ENCODE peak calls at places on chromosomes 13 and 19, in ten cellular contexts. L is small intestine; P is colonic mucosa; T is effector memory CD4-positive, alpha-beta T cell; N is transverse colon; X is HCT116; O is adrenal gland; C is left lung; I is CD8-positive, alpha-beta memory T cell; G is tibial nerve. R is an unnamed sample.

GRCh38 chr13:97454699-97455098 is 20.7 kb downstream of the RAP2A start:
- DNase-seq in L (no peak), P (no peak), T (no peak), N (no peak), X (no peak), O (no peak), C (no peak), I (no peak), G (no peak), R (no peak)

GRCh38 chr19:50890422-50891252 is 17.4 kb downstream of the KLK2 start:
- DNase-seq in L (no peak), P (no peak), T (no peak), N (no peak), X (no peak), O (no peak), C (no peak), I (no peak), G (no peak), R (no peak)

GRCh38 chr13:52348983-52349780 is 56.8 kb downstream of the THSD1 start:
- DNase-seq in L (peak; percentile 40), P (peak; percentile 22), T (no peak), N (no peak), X (peak; percentile 73), O (no peak), C (no peak), I (no peak), G (no peak), R (no peak)

GRCh38 chr19:31883299-31883990 is 462.0 kb upstream of the ZNF507 start:
- DNase-seq in L (no peak), P (no peak), T (no peak), N (no peak), X (no peak), O (no peak), C (no peak), I (no peak), G (no peak), R (peak; percentile 89)

GRCh38 chr19:42423462-42424344 is 3.5 kb downstream of the LIPE start:
- DNase-seq in L (peak; percentile 93), P (peak; percentile 94), T (peak; percentile 87), N (peak; percentile 92), X (peak; percentile 84), O (peak; percentile 95), C (peak; percentile 87), I (peak; percentile 86), G (peak; percentile 48), R (peak; percentile 96)

GRCh38 chr13:107721436-107721835 is 493.9 kb downstream of the LIG4 start:
- DNase-seq in L (no peak), P (no peak), T (no peak), N (no peak), X (no peak), O (no peak), C (no peak), I (no peak), G (no peak), R (no peak)

GRCh38 chr19:11448410-11448809 is 13.0 kb downstream of the PRKCSH start:
- DNase-seq in L (no peak), P (no peak), T (no peak), N (no peak), X (no peak), O (no peak), C (no peak), I (no peak), G (no peak), R (no peak)

GRCh38 chr13:61406275-61406674 is 9.4 kb downstream of the PCDH20 start:
- DNase-seq in L (no peak), P (no peak), T (no peak), N (no peak), X (no peak), O (no peak), C (no peak), I (no peak), G (no peak), R (no peak)

GRCh38 chr13:47545630-47546029 is 455.4 kb downstream of the SUCLA2 start:
- DNase-seq in L (no peak), P (no peak), T (no peak), N (no peak), X (no peak), O (no peak), C (no peak), I (no peak), G (no peak), R (no peak)

GRCh38 chr13:37326319-37326718 is 220.9 kb upstream of the CSNK1A1L start:
- DNase-seq in L (no peak), P (no peak), T (no peak), N (no peak), X (no peak), O (no peak), C (no peak), I (no peak), G (no peak), R (no peak)

GRCh38 chr13:35914662-35915061 is 216.5 kb downstream of the DCLK1 start:
- DNase-seq in L (no peak), P (no peak), T (no peak), N (no peak), X (no peak), O (no peak), C (no peak), I (no peak), G (no peak), R (no peak)

GRCh38 chr19:47428177-47428894 is 9.0 kb upstream of the MEIS3 start:
- DNase-seq in L (peak; percentile 64), P (peak; percentile 84), T (peak; percentile 78), N (peak; percentile 80), X (peak; percentile 100), O (peak; percentile 80), C (peak; percentile 88), I (peak; percentile 75), G (peak; percentile 52), R (peak; percentile 95)

GRCh38 chr13:25171517-25172302 is at the start of gene AMER2:
- DNase-seq in L (no peak), P (no peak), T (no peak), N (peak; percentile 11), X (no peak), O (peak; percentile 61), C (no peak), I (no peak), G (no peak), R (peak; percentile 80)

GRCh38 chr13:64556391-64556790 is 2673.7 kb downstream of the PCDH9 start:
- DNase-seq in L (no peak), P (no peak), T (no peak), N (no peak), X (no peak), O (no peak), C (no peak), I (no peak), G (no peak), R (no peak)

GRCh38 chr19:32201661-32202060 is 143.7 kb upstream of the ZNF507 start:
- DNase-seq in L (no peak), P (no peak), T (no peak), N (no peak), X (no peak), O (no peak), C (no peak), I (no peak), G (no peak), R (peak; percentile 60)

GRCh38 chr13:93736111-93736510 is 509.5 kb downstream of the GPC6 start:
- DNase-seq in L (no peak), P (no peak), T (no peak), N (no peak), X (no peak), O (no peak), C (no peak), I (no peak), G (no peak), R (no peak)

GRCh38 chr19:52662631-52663030 is 24.5 kb upstream of the ZNF83 start:
- DNase-seq in L (no peak), P (no peak), T (no peak), N (no peak), X (peak; percentile 33), O (no peak), C (no peak), I (no peak), G (no peak), R (no peak)

GRCh38 chr19:35030257-35031071 is at the start of gene SCN1B:
- DNase-seq in L (peak; percentile 48), P (no peak), T (peak; percentile 41), N (peak; percentile 46), X (peak; percentile 22), O (peak; percentile 66), C (no peak), I (peak; percentile 26), G (no peak), R (no peak)

DNA sequence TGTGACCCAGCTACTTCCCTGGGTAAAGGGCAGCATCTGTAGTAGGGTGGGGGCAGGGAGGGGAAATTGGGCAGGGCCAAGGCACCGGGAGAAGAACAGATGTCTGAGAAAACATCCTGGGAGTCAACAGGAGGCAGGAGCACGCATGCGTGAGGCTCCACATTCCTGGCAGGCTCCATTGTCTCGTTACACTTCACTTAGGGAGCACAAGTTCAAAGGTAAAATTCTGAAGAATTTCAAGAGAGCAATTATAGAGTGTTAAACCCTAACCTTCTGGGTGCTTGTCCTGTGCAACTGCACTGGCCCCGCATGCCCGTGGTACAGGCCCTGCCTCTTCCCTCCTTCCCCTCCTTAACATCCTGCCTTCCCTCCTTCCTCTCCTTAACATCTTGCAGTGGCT is 79.6 kb upstream of the POMP start:
- DNase-seq in L (no peak), P (no peak), T (no peak), N (no peak), X (no peak), O (no peak), C (no peak), I (no peak), G (no peak), R (no peak)
- H3K4me1 ChIP-seq in L (peaks cover 4% of the 10 kb centered on the region), P (no peaks in the 10 kb centered on the region), T (no peaks in the 10 kb centered on the region), N (no peaks in the 10 kb centered on the region), X (peaks cover 7% of the 10 kb centered on the region), O (no peaks in the 10 kb centered on the region), C (peaks cover 25% of the 10 kb centered on the region), I (no peaks in the 10 kb centered on the region), G (no peaks in the 10 kb centered on the region), R (no peaks in the 10 kb centered on the region)

GRCh38 chr19:56053596-56053995 is 67.0 kb downstream of the NLRP5 start:
- DNase-seq in L (no peak), P (no peak), T (no peak), N (no peak), X (no peak), O (no peak), C (no peak), I (no peak), G (no peak), R (no peak)
- H3K27me3 ChIP-seq in L (peaks cover 3% of the 10 kb centered on the region), P (no peaks in the 10 kb centered on the region), T (no peaks in the 10 kb centered on the region), N (no peaks in the 10 kb centered on the region), X (peaks cover 22% of the 10 kb centered on the region), O (no peaks in the 10 kb centered on the region), C (peaks cover 45% of the 10 kb centered on the region), I (peaks cover 7% of the 10 kb centered on the region), G (no peaks in the 10 kb centered on the region), R (no peaks in the 10 kb centered on the region)

GRCh38 chr19:33988601-33989000 is 183.7 kb upstream of the LSM14A start:
- DNase-seq in L (no peak), P (no peak), T (no peak), N (no peak), X (no peak), O (no peak), C (no peak), I (no peak), G (no peak), R (no peak)
- H3K27ac ChIP-seq in L (no peak overlapping the region), P (no peak overlapping the region), T (no peak overlapping the region), N (no peak overlapping the region), X (no peak overlapping the region), O (no peak overlapping the region), C (no peak overlapping the region), I (no peak overlapping the region), G (no peak overlapping the region), R (no peak overlapping the region)

DNA sequence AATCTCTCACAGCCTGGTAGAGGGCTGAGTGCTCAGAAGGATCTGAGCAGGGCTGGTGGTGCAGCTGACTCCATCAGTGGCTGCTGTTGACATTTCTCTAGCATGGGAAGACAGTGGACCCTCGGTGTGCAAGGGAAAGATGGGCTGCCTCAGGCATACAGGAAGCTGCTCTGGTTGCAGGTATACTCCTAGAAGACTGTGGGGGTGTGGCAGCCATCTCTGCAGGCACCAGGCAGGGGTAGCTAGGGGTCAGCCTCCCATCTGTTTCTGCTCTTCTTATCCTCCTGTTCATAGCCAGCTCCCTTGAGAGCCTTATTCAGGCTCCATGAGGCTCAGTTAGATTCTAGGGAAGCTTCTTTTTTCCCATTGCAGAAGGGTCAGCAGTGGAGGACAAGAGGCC is 475.5 kb downstream of the TSHZ3 start:
- DNase-seq in L (no peak), P (no peak), T (no peak), N (no peak), X (no peak), O (no peak), C (no peak), I (no peak), G (no peak), R (no peak)
- H3K4me1 ChIP-seq in L (no peaks in the 10 kb centered on the region), P (no peaks in the 10 kb centered on the region), T (no peaks in the 10 kb centered on the region), N (no peaks in the 10 kb centered on the region), X (no peaks in the 10 kb centered on the region), O (no peaks in the 10 kb centered on the region), C (no peaks in the 10 kb centered on the region), I (no peaks in the 10 kb centered on the region), G (no peaks in the 10 kb centered on the region), R (no peaks in the 10 kb centered on the region)

R was measured in esophagus muscularis mucosa.